ENCODE peak calls at places on chromosome 14, in five cellular contexts. One of them, this sample, is unnamed.

GRCh38 chr14:104171948-104172347 is 33.6 kb downstream of the KIF26A start:
- DNase-seq in right atrium auricular region: no peak
- DNase-seq in tibial artery: no peak
- DNase-seq in K562: no peak
- DNase-seq in astrocyte: no peak
- DNase-seq in this sample: no peak

GRCh38 chr14:50823763-50824636 is 7.0 kb downstream of the NIN start:
- DNase-seq in right atrium auricular region: no peak
- DNase-seq in K562: no peak
- DNase-seq in tibial artery: no peak
- DNase-seq in astrocyte: no peak
- DNase-seq in this sample: no peak

GRCh38 chr14:51096870-51097269 is 2.0 kb upstream of the TRIM9 start:
- DNase-seq in right atrium auricular region: no peak
- DNase-seq in astrocyte: no peak
- DNase-seq in K562: no peak
- DNase-seq in tibial artery: no peak
- DNase-seq in this sample: no peak

GRCh38 chr14:70282666-70283065 is 76.8 kb downstream of the COX16 start:
- DNase-seq in astrocyte: no peak
- DNase-seq in right atrium auricular region: no peak
- DNase-seq in tibial artery: no peak
- DNase-seq in K562: no peak
- DNase-seq in this sample: no peak

GRCh38 chr14:104583424-104584114 is 4.0 kb downstream of the C14orf180 start:
- DNase-seq in astrocyte: no peak
- DNase-seq in tibial artery: no peak
- DNase-seq in right atrium auricular region: no peak
- DNase-seq in K562: no peak
- DNase-seq in this sample: no peak

GRCh38 chr14:49173765-49174373 is 412.3 kb downstream of the RPS29 start:
- DNase-seq in tibial artery: no peak
- DNase-seq in right atrium auricular region: no peak
- DNase-seq in K562: peak; percentile 17
- DNase-seq in astrocyte: peak; percentile 51
- DNase-seq in this sample: peak; percentile 19

GRCh38 chr14:24215495-24216344 is at the start of gene MDP1:
- DNase-seq in right atrium auricular region: peak; percentile 88
- DNase-seq in tibial artery: peak; percentile 92
- DNase-seq in astrocyte: peak; percentile 74
- DNase-seq in K562: peak; percentile 75
- DNase-seq in this sample: peak; percentile 56

GRCh38 chr14:33842299-33842698 is 108.6 kb downstream of the EGLN3 start:
- DNase-seq in right atrium auricular region: no peak
- DNase-seq in astrocyte: peak; percentile 49
- DNase-seq in K562: no peak
- DNase-seq in tibial artery: no peak
- DNase-seq in this sample: no peak

GRCh38 chr14:73188501-73188903 is 48.8 kb upstream of the PAPLN start:
- DNase-seq in astrocyte: peak; percentile 14
- DNase-seq in right atrium auricular region: no peak
- DNase-seq in K562: no peak
- DNase-seq in tibial artery: no peak
- DNase-seq in this sample: no peak

GRCh38 chr14:73189651-73190050 is 47.7 kb upstream of the PAPLN start:
- DNase-seq in K562: no peak
- DNase-seq in right atrium auricular region: no peak
- DNase-seq in tibial artery: no peak
- DNase-seq in astrocyte: no peak
- DNase-seq in this sample: no peak

DNA sequence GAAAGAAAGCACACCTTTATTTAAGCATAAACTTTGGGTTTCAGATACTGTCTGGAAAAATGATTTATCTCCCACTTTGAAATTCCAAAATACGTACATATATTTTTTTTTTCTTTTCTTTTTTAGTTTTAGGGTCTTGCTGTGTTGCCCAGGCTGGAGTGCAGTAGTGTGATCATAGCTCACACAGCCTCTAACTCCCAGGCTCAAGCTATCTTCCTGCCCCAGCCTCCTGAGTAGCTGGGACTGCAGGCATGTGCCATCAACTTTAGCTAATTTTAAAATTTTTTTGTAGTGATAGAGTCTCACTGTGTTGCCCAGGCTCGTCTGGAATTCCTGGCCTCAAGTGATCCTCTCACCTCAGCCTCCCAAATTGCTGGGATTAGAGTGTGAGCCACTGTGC is 45.9 kb upstream of the PAPLN start:
- DNase-seq in right atrium auricular region: no peak
- DNase-seq in astrocyte: no peak
- DNase-seq in K562: no peak
- DNase-seq in tibial artery: no peak
- DNase-seq in this sample: no peak
- H3K4me3 ChIP-seq in right atrium auricular region: no peak overlapping the region
- H3K4me3 ChIP-seq in astrocyte: no peak overlapping the region
- H3K4me3 ChIP-seq in K562: no peak overlapping the region
- H3K4me3 ChIP-seq in tibial artery: no peak overlapping the region
- H3K4me3 ChIP-seq in this sample: no peak overlapping the region

GRCh38 chr14:102538598-102539543 is 29.3 kb upstream of the ANKRD9 start:
- DNase-seq in K562: peak; percentile 82
- DNase-seq in tibial artery: no peak
- DNase-seq in right atrium auricular region: no peak
- DNase-seq in astrocyte: no peak
- DNase-seq in this sample: no peak

GRCh38 chr14:102544034-102544744 is 34.6 kb upstream of the ANKRD9 start:
- DNase-seq in right atrium auricular region: no peak
- DNase-seq in K562: no peak
- DNase-seq in tibial artery: no peak
- DNase-seq in astrocyte: no peak
- DNase-seq in this sample: no peak

GRCh38 chr14:102539544-102540309 is 30.2 kb upstream of the ANKRD9 start:
- DNase-seq in K562: peak; percentile 67
- DNase-seq in astrocyte: peak; percentile 49
- DNase-seq in tibial artery: no peak
- DNase-seq in right atrium auricular region: no peak
- DNase-seq in this sample: no peak

GRCh38 chr14:102540310-102541028 is 30.9 kb upstream of the ANKRD9 start:
- DNase-seq in right atrium auricular region: no peak
- DNase-seq in K562: peak; percentile 42
- DNase-seq in astrocyte: no peak
- DNase-seq in tibial artery: no peak
- DNase-seq in this sample: no peak

DNA sequence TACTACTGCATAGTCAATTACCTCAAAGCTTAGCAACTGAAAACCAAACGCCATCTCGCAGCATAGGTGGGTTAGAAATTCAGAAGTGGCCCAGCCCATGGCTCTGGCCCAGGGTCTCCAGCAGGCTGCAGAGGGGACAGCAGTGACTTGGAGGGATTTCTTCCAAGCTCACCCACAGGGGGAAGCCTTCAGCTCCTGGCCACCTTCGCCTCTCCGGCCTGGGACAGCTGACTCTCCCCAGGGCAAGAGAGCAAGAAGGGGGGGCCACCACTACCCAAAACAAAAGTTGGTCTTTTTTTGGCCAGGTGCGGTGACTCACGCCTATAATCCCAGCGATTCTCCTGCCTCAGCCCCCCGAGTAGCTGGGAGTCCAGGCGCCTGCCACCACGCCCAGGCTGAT is 32.2 kb upstream of the ANKRD9 start:
- DNase-seq in right atrium auricular region: no peak
- DNase-seq in tibial artery: no peak
- DNase-seq in astrocyte: no peak
- DNase-seq in K562: no peak
- DNase-seq in this sample: no peak
- TF ChIP-seq CTCF in right atrium auricular region: no peak
- TF ChIP-seq CTCF in tibial artery: no peak
- TF ChIP-seq CTCF in astrocyte: no peak
- TF ChIP-seq CTCF in K562: no peak
- TF ChIP-seq CTCF in this sample: no peak

DNA sequence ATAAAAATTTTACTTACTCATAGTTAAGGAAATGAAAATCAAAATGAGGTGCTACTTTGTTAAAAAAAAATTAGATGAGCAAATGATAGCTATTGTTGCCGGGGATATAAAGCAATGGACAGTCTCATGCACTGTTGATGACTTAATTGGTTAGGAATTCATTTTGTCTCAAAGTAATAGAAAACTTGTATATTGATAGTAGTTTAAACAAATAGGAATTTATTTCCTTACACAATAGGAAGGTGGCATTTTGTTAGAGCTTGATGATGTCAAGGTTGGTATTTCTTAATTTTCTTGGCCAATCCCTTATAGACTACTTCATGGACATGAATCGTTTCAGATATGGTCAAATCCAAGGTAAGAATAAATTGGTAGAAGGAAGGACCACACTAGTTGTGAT is 7.8 kb downstream of the PRPF39 start:
- DNase-seq in astrocyte: peak; percentile 45
- DNase-seq in right atrium auricular region: no peak
- DNase-seq in K562: no peak
- DNase-seq in tibial artery: no peak
- DNase-seq in this sample: no peak
- H3K36me3 ChIP-seq in astrocyte: peaks cover 11% of the 10 kb centered on the region
- H3K36me3 ChIP-seq in right atrium auricular region: peaks cover 7% of the 10 kb centered on the region
- H3K36me3 ChIP-seq in K562: peaks cover 33% of the 10 kb centered on the region
- H3K36me3 ChIP-seq in tibial artery: peaks cover 11% of the 10 kb centered on the region
- H3K36me3 ChIP-seq in this sample: no peaks in the 10 kb centered on the region

DNA sequence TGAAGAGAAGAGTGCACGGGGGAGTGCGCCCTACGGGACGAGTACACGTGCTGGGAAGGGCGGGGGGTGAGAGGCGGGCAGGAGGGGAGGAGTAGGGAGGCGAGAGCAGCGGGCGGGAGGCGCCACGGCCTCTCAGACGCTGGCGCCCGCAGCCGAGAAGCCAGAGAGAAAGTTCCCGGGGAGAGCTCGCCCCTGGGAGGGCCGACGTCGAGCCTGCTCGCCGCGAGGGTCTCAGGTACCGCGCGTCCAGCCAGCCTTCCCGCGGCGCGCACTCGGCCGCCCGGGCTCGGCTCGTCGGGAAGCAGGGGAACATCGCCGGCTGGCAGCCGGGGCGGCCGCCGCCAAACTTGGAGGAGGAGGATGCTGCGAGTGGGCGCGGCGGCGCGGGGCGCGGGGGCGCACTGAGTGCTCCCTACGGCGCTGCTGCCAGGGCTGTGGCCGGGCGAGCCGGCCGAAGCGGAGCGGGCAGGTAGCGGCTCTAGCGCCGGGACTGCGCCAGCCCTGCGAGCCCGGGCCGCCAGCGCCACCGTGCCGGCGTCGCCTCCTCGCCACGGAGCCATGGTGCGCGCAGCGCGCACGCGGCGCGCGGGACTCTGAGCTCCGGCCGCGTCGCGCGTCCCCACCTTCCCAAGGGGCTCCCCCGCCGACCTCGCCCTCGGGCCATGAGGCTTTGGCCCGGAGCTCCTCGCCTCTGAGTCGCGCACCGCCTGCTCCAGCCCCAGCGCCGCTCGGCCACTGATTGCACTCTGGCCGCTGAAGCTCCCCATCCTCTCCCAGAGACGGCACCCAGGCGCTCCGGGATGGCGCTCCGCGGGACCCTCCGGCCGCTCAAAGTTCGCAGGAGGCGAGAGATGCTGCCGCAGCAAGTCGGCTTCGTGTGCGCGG is at the start of gene SLC24A4:
- DNase-seq in tibial artery: no peak
- DNase-seq in astrocyte: no peak
- DNase-seq in right atrium auricular region: no peak
- DNase-seq in K562: no peak
- DNase-seq in this sample: no peak
- H3K4me3 ChIP-seq in tibial artery: peak within 1 kb of the TSS; percentile 52
- H3K4me3 ChIP-seq in astrocyte: no peak within 1 kb of the TSS
- H3K4me3 ChIP-seq in right atrium auricular region: peak within 1 kb of the TSS; percentile 42
- H3K4me3 ChIP-seq in K562: no peak within 1 kb of the TSS
- H3K4me3 ChIP-seq in this sample: no peak within 1 kb of the TSS

GRCh38 chr14:97407701-97408407 is 610.7 kb downstream of the VRK1 start:
- DNase-seq in right atrium auricular region: no peak
- DNase-seq in astrocyte: no peak
- DNase-seq in tibial artery: no peak
- DNase-seq in K562: no peak
- DNase-seq in this sample: no peak
- TF ChIP-seq CTCF in right atrium auricular region: no peak
- TF ChIP-seq CTCF in astrocyte: no peak
- TF ChIP-seq CTCF in tibial artery: no peak
- TF ChIP-seq CTCF in K562: no peak
- TF ChIP-seq CTCF in this sample: no peak

GRCh38 chr14:36301159-36301558 is 19.3 kb downstream of the MBIP start:
- DNase-seq in astrocyte: peak; percentile 8
- DNase-seq in tibial artery: no peak
- DNase-seq in K562: no peak
- DNase-seq in right atrium auricular region: no peak
- DNase-seq in this sample: no peak

GRCh38 chr14:36306836-36307235 is 13.6 kb downstream of the MBIP start:
- DNase-seq in tibial artery: no peak
- DNase-seq in astrocyte: no peak
- DNase-seq in right atrium auricular region: no peak
- DNase-seq in K562: no peak
- DNase-seq in this sample: no peak

GRCh38 chr14:36300337-36300736 is 20.1 kb downstream of the MBIP start:
- DNase-seq in astrocyte: peak; percentile 10
- DNase-seq in K562: no peak
- DNase-seq in tibial artery: no peak
- DNase-seq in right atrium auricular region: no peak
- DNase-seq in this sample: no peak

DNA sequence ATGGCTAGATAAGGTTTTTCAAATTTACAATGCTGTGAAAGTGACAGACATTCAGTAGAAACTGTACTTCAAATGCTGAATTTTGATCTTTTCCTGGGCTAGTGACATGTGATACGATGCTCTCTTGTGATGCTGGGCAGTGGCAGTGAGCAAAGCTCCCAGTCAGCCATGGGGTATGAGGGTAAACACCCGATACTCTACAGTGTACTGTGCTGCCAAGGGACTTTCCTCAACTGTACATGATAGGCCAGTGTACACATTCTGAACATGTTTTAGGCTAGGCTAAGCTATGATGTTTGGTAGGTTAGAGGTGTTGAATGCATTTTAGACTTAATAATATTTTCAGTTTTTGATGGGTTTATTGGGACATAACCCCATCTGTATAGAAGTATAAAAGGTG is 17.6 kb downstream of the MBIP start:
- DNase-seq in K562: no peak
- DNase-seq in right atrium auricular region: no peak
- DNase-seq in astrocyte: no peak
- DNase-seq in tibial artery: no peak
- DNase-seq in this sample: no peak
- H3K36me3 ChIP-seq in K562: peaks cover 44% of the 10 kb centered on the region
- H3K36me3 ChIP-seq in right atrium auricular region: peaks cover 47% of the 10 kb centered on the region
- H3K36me3 ChIP-seq in astrocyte: peaks cover 30% of the 10 kb centered on the region
- H3K36me3 ChIP-seq in tibial artery: peaks cover 55% of the 10 kb centered on the region
- H3K36me3 ChIP-seq in this sample: peaks cover 2% of the 10 kb centered on the region

DNA sequence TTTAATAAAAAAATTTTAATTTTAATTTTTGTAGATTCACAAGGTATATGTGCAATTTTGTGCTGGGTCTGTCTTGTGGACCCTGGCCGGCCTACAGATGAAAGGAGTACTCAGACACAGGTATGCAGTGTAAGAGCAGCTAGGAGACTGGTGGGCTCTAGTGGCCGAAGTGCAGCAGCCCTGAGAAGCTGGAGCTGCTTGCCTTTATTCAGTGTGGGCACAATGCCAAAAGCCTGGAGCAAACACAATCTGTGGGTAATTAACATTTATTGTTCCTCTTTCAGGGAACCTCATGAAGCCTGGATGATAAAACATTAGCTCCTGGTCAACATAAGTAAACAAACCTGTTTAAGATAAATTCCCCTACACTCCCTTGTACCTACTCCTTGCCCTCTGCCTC is 135.7 kb upstream of the SEL1L start:
- DNase-seq in tibial artery: no peak
- DNase-seq in right atrium auricular region: no peak
- DNase-seq in astrocyte: no peak
- DNase-seq in K562: no peak
- DNase-seq in this sample: no peak
- H3K4me3 ChIP-seq in tibial artery: no peak overlapping the region
- H3K4me3 ChIP-seq in right atrium auricular region: no peak overlapping the region
- H3K4me3 ChIP-seq in astrocyte: no peak overlapping the region
- H3K4me3 ChIP-seq in K562: no peak overlapping the region
- H3K4me3 ChIP-seq in this sample: no peak overlapping the region